ENCODE peak calls at places on chromosome 1, in six cellular contexts. Y is NCI-H1092 treated with DMSO at 0.1 percent for 48 hours; J is activated naive CD4-positive, alpha-beta T cell treated with anti-CD3 and anti-CD28 coated beads, Interleukin-2, amount 10 ng/mL, durations not matched to agents 7 days and 5 days; B is H9; L is AG04450; F is putamen. Q is an unnamed sample.
A peak's percentile ranks its signal among the peaks of the same experiment; 100 is the strongest.

GRCh38 chr1:233257786-233258185 is 37.7 kb downstream of the PCNX2 start:
- DNase-seq in Y (no peak), J (no peak), B (no peak), L (no peak), F (no peak), Q (no peak)

GRCh38 chr1:233520510-233521191 is 93.3 kb upstream of the KCNK1 start:
- DNase-seq in Y (no peak), J (no peak), B (no peak), L (no peak), F (no peak), Q (no peak)

GRCh38 chr1:12541274-12542137 is 76.5 kb downstream of the DHRS3 start:
- DNase-seq in Y (no peak), J (peak; percentile 13), B (no peak), L (no peak), F (no peak), Q (no peak)

GRCh38 chr1:68442822-68443556 is 6.8 kb downstream of the RPE65 start:
- DNase-seq in Y (no peak), J (peak; percentile 24), B (peak; percentile 35), L (peak; percentile 36), F (no peak), Q (peak; percentile 59)

GRCh38 chr1:160806109-160806665 is 10.2 kb downstream of the LY9 start:
- DNase-seq in Y (no peak), J (no peak), B (no peak), L (no peak), F (no peak), Q (no peak)

GRCh38 chr1:24904731-24905354 is 25.2 kb downstream of the RUNX3 start:
- DNase-seq in Y (no peak), J (peak; percentile 15), B (peak; percentile 22), L (no peak), F (no peak), Q (no peak)

GRCh38 chr1:96688737-96689136 is 32.8 kb upstream of the PTBP2 start:
- DNase-seq in Y (no peak), J (no peak), B (peak; percentile 33), L (no peak), F (peak; percentile 10), Q (peak; percentile 78)

GRCh38 chr1:175132456-175132855 is 60.1 kb downstream of the KIAA0040 start:
- DNase-seq in Y (no peak), J (no peak), B (no peak), L (no peak), F (no peak), Q (no peak)

GRCh38 chr1:10389271-10389973 is 9.4 kb upstream of the PGD start:
- DNase-seq in Y (no peak), J (no peak), B (no peak), L (no peak), F (no peak), Q (no peak)

GRCh38 chr1:18866314-18866713 is 6.9 kb upstream of the TAS1R2 start:
- DNase-seq in Y (no peak), J (no peak), B (no peak), L (no peak), F (no peak), Q (no peak)

GRCh38 chr1:24992761-24993211 is 62.7 kb upstream of the RUNX3 start:
- DNase-seq in Y (no peak), J (peak; percentile 44), B (no peak), L (no peak), F (no peak), Q (no peak)

Q was measured in pons.